ENCODE peak calls at places on chromosomes 12 and 14, in ten cellular contexts. One of them, this sample, is unnamed.

GRCh38 chr12:124542021-124542941 is 25.1 kb downstream of the NCOR2 start:
- DNase-seq in fibroblast of pulmonary artery: no peak
- DNase-seq in fibroblast of mammary gland: no peak
- DNase-seq in AG10803: no peak
- DNase-seq in fibroblast of lung: no peak
- DNase-seq in GM06990: no peak
- DNase-seq in colonic mucosa: no peak
- DNase-seq in foreskin fibroblast: no peak
- DNase-seq in left ventricle myocardium inferior: no peak
- DNase-seq in AG04450: no peak
- DNase-seq in this sample: no peak

GRCh38 chr12:19282133-19282532 is 152.6 kb downstream of the PLEKHA5 start:
- DNase-seq in fibroblast of pulmonary artery: no peak
- DNase-seq in fibroblast of mammary gland: no peak
- DNase-seq in AG10803: no peak
- DNase-seq in fibroblast of lung: no peak
- DNase-seq in GM06990: no peak
- DNase-seq in colonic mucosa: no peak
- DNase-seq in foreskin fibroblast: no peak
- DNase-seq in left ventricle myocardium inferior: no peak
- DNase-seq in AG04450: no peak
- DNase-seq in this sample: no peak

GRCh38 chr14:100333311-100333710 is 10.2 kb downstream of the SLC25A47 start:
- DNase-seq in fibroblast of pulmonary artery: no peak
- DNase-seq in fibroblast of mammary gland: no peak
- DNase-seq in AG10803: no peak
- DNase-seq in fibroblast of lung: no peak
- DNase-seq in GM06990: no peak
- DNase-seq in colonic mucosa: no peak
- DNase-seq in foreskin fibroblast: no peak
- DNase-seq in left ventricle myocardium inferior: no peak
- DNase-seq in AG04450: no peak
- DNase-seq in this sample: no peak

GRCh38 chr12:24153041-24153440 is 203.6 kb upstream of the SOX5 start:
- DNase-seq in fibroblast of pulmonary artery: no peak
- DNase-seq in fibroblast of mammary gland: peak
- DNase-seq in AG10803: no peak
- DNase-seq in fibroblast of lung: no peak
- DNase-seq in GM06990: no peak
- DNase-seq in colonic mucosa: no peak
- DNase-seq in foreskin fibroblast: no peak
- DNase-seq in left ventricle myocardium inferior: no peak
- DNase-seq in AG04450: no peak
- DNase-seq in this sample: no peak

GRCh38 chr14:64444984-64445845 is 20.1 kb upstream of the AKAP5 start:
- DNase-seq in fibroblast of pulmonary artery: peak
- DNase-seq in fibroblast of mammary gland: peak
- DNase-seq in AG10803: peak
- DNase-seq in fibroblast of lung: peak
- DNase-seq in GM06990: peak
- DNase-seq in colonic mucosa: no peak
- DNase-seq in foreskin fibroblast: peak
- DNase-seq in left ventricle myocardium inferior: no peak
- DNase-seq in AG04450: peak
- DNase-seq in this sample: no peak

GRCh38 chr12:52175411-52176350 is 16.1 kb downstream of the KRT80 start:
- DNase-seq in fibroblast of pulmonary artery: peak
- DNase-seq in fibroblast of mammary gland: no peak
- DNase-seq in AG10803: no peak
- DNase-seq in fibroblast of lung: peak
- DNase-seq in GM06990: no peak
- DNase-seq in colonic mucosa: no peak
- DNase-seq in foreskin fibroblast: peak
- DNase-seq in left ventricle myocardium inferior: no peak
- DNase-seq in AG04450: no peak
- DNase-seq in this sample: no peak

GRCh38 chr14:89773151-89773550 is 181.4 kb downstream of the EFCAB11 start:
- DNase-seq in fibroblast of pulmonary artery: no peak
- DNase-seq in fibroblast of mammary gland: no peak
- DNase-seq in AG10803: no peak
- DNase-seq in fibroblast of lung: no peak
- DNase-seq in GM06990: peak
- DNase-seq in colonic mucosa: no peak
- DNase-seq in foreskin fibroblast: no peak
- DNase-seq in left ventricle myocardium inferior: no peak
- DNase-seq in AG04450: no peak
- DNase-seq in this sample: peak

GRCh38 chr14:67411375-67411774 is 590 bp downstream of the PLEK2 start:
- DNase-seq in fibroblast of pulmonary artery: no peak
- DNase-seq in fibroblast of mammary gland: no peak
- DNase-seq in AG10803: no peak
- DNase-seq in fibroblast of lung: no peak
- DNase-seq in GM06990: no peak
- DNase-seq in colonic mucosa: no peak
- DNase-seq in foreskin fibroblast: no peak
- DNase-seq in left ventricle myocardium inferior: no peak
- DNase-seq in AG04450: no peak
- DNase-seq in this sample: no peak

GRCh38 chr14:21040370-21040925 is 1.7 kb upstream of the RNASE7 start:
- DNase-seq in fibroblast of pulmonary artery: no peak
- DNase-seq in fibroblast of mammary gland: no peak
- DNase-seq in AG10803: no peak
- DNase-seq in fibroblast of lung: no peak
- DNase-seq in GM06990: no peak
- DNase-seq in colonic mucosa: no peak
- DNase-seq in foreskin fibroblast: no peak
- DNase-seq in left ventricle myocardium inferior: no peak
- DNase-seq in AG04450: no peak
- DNase-seq in this sample: no peak

GRCh38 chr14:63670692-63671091 is 29.0 kb upstream of the WDR89 start:
- DNase-seq in fibroblast of pulmonary artery: no peak
- DNase-seq in fibroblast of mammary gland: no peak
- DNase-seq in AG10803: no peak
- DNase-seq in fibroblast of lung: no peak
- DNase-seq in GM06990: no peak
- DNase-seq in colonic mucosa: no peak
- DNase-seq in foreskin fibroblast: no peak
- DNase-seq in left ventricle myocardium inferior: no peak
- DNase-seq in AG04450: no peak
- DNase-seq in this sample: no peak

GRCh38 chr14:23346693-23347405 is 5.8 kb downstream of the SLC22A17 start:
- DNase-seq in fibroblast of pulmonary artery: no peak
- DNase-seq in fibroblast of mammary gland: no peak
- DNase-seq in AG10803: no peak
- DNase-seq in fibroblast of lung: no peak
- DNase-seq in GM06990: no peak
- DNase-seq in colonic mucosa: no peak
- DNase-seq in foreskin fibroblast: no peak
- DNase-seq in left ventricle myocardium inferior: no peak
- DNase-seq in AG04450: no peak
- DNase-seq in this sample: no peak

GRCh38 chr14:68482772-68483395 is 310.0 kb downstream of the ZFP36L1 start:
- DNase-seq in fibroblast of pulmonary artery: no peak
- DNase-seq in fibroblast of mammary gland: no peak
- DNase-seq in AG10803: no peak
- DNase-seq in fibroblast of lung: no peak
- DNase-seq in GM06990: no peak
- DNase-seq in colonic mucosa: no peak
- DNase-seq in foreskin fibroblast: peak
- DNase-seq in left ventricle myocardium inferior: no peak
- DNase-seq in AG04450: no peak
- DNase-seq in this sample: no peak

GRCh38 chr12:100651694-100652093 is 78.2 kb downstream of the GAS2L3 start:
- DNase-seq in fibroblast of pulmonary artery: no peak
- DNase-seq in fibroblast of mammary gland: no peak
- DNase-seq in AG10803: peak
- DNase-seq in fibroblast of lung: no peak
- DNase-seq in GM06990: no peak
- DNase-seq in colonic mucosa: no peak
- DNase-seq in foreskin fibroblast: no peak
- DNase-seq in left ventricle myocardium inferior: no peak
- DNase-seq in AG04450: no peak
- DNase-seq in this sample: no peak
- TF ChIP-seq CTCF in fibroblast of pulmonary artery: no peak
- TF ChIP-seq CTCF in fibroblast of mammary gland: no peak
- TF ChIP-seq CTCF in AG10803: no peak
- TF ChIP-seq CTCF in fibroblast of lung: no peak
- TF ChIP-seq CTCF in GM06990: no peak
- TF ChIP-seq CTCF in colonic mucosa: no peak
- TF ChIP-seq CTCF in foreskin fibroblast: no peak
- TF ChIP-seq CTCF in left ventricle myocardium inferior: no peak
- TF ChIP-seq CTCF in AG04450: no peak
- TF ChIP-seq CTCF in this sample: no peak

GRCh38 chr14:106055257-106055656 is 528.9 kb downstream of the TMEM121 start:
- DNase-seq in fibroblast of pulmonary artery: no peak
- DNase-seq in fibroblast of mammary gland: no peak
- DNase-seq in AG10803: no peak
- DNase-seq in fibroblast of lung: no peak
- DNase-seq in GM06990: no peak
- DNase-seq in colonic mucosa: no peak
- DNase-seq in foreskin fibroblast: no peak
- DNase-seq in left ventricle myocardium inferior: no peak
- DNase-seq in AG04450: no peak
- DNase-seq in this sample: peak
- H3K4me3 ChIP-seq in fibroblast of pulmonary artery: no peak
- H3K4me3 ChIP-seq in fibroblast of mammary gland: no peak
- H3K4me3 ChIP-seq in AG10803: no peak
- H3K4me3 ChIP-seq in fibroblast of lung: no peak
- H3K4me3 ChIP-seq in GM06990: no peak
- H3K4me3 ChIP-seq in colonic mucosa: no peak
- H3K4me3 ChIP-seq in foreskin fibroblast: no peak
- H3K4me3 ChIP-seq in left ventricle myocardium inferior: no peak
- H3K4me3 ChIP-seq in AG04450: no peak
- H3K4me3 ChIP-seq in this sample: no peak

DNA sequence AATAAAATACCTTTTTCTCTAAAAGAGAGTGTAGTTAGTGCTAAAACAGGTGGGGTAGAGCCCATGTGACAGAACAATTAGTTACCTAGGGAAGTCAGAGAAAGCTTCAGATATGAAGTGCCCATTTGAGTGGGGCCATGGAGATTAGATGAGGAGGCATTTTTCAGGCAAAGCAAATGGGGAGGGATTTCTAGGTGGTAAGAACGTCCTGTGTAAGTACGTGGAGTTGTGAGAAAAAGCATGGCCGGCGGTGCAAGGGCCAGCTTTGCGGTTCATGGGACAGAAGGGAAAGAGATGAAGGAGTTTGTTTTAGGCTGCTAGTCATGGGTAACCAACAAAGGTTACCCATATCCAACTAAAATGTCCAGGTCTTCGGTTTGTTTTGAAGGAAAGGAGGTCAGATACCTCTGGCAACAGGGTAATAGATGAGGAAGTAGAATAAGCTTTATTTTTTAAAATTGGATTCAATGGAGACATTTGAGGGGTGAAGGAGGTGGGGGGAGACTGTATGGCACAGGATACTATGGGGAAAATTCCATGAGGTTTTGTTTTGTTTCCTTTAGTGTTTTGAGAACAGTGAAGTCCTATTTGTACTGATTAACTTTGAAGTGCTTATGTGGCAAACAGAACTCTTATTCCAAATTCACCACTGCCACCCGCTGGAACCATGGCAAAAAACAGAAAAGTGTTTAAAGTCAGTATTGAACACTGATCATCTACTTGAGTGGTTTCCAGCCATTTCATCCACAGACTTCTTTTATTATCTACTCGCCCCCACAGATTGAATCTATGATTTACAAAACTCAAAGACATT is 10.0 kb upstream of the SNRPF start:
- DNase-seq in fibroblast of pulmonary artery: peak
- DNase-seq in fibroblast of mammary gland: peak
- DNase-seq in AG10803: peak
- DNase-seq in fibroblast of lung: peak
- DNase-seq in GM06990: no peak
- DNase-seq in colonic mucosa: no peak
- DNase-seq in foreskin fibroblast: peak
- DNase-seq in left ventricle myocardium inferior: no peak
- DNase-seq in AG04450: no peak
- DNase-seq in this sample: peak
- TF ChIP-seq CTCF in fibroblast of pulmonary artery: peak
- TF ChIP-seq CTCF in fibroblast of mammary gland: peak
- TF ChIP-seq CTCF in AG10803: peak
- TF ChIP-seq CTCF in fibroblast of lung: peak
- TF ChIP-seq CTCF in GM06990: peak
- TF ChIP-seq CTCF in colonic mucosa: no peak
- TF ChIP-seq CTCF in foreskin fibroblast: peak
- TF ChIP-seq CTCF in left ventricle myocardium inferior: peak
- TF ChIP-seq CTCF in AG04450: peak
- TF ChIP-seq CTCF in this sample: peak

GRCh38 chr12:49698619-49699545 is 8.3 kb downstream of the FMNL3 start:
- DNase-seq in fibroblast of pulmonary artery: peak
- DNase-seq in fibroblast of mammary gland: peak
- DNase-seq in AG10803: peak
- DNase-seq in fibroblast of lung: peak
- DNase-seq in GM06990: peak
- DNase-seq in colonic mucosa: no peak
- DNase-seq in foreskin fibroblast: peak
- DNase-seq in left ventricle myocardium inferior: peak
- DNase-seq in AG04450: no peak
- DNase-seq in this sample: peak

GRCh38 chr12:49702676-49703228 is 4.5 kb downstream of the FMNL3 start:
- DNase-seq in fibroblast of pulmonary artery: no peak
- DNase-seq in fibroblast of mammary gland: no peak
- DNase-seq in AG10803: no peak
- DNase-seq in fibroblast of lung: no peak
- DNase-seq in GM06990: no peak
- DNase-seq in colonic mucosa: no peak
- DNase-seq in foreskin fibroblast: no peak
- DNase-seq in left ventricle myocardium inferior: no peak
- DNase-seq in AG04450: no peak
- DNase-seq in this sample: no peak

GRCh38 chr12:49702009-49702408 is 5.2 kb downstream of the FMNL3 start:
- DNase-seq in fibroblast of pulmonary artery: no peak
- DNase-seq in fibroblast of mammary gland: no peak
- DNase-seq in AG10803: no peak
- DNase-seq in fibroblast of lung: no peak
- DNase-seq in GM06990: no peak
- DNase-seq in colonic mucosa: no peak
- DNase-seq in foreskin fibroblast: no peak
- DNase-seq in left ventricle myocardium inferior: no peak
- DNase-seq in AG04450: no peak
- DNase-seq in this sample: peak

GRCh38 chr12:49693931-49694439 is 13.2 kb downstream of the FMNL3 start:
- DNase-seq in fibroblast of pulmonary artery: no peak
- DNase-seq in fibroblast of mammary gland: peak
- DNase-seq in AG10803: peak
- DNase-seq in fibroblast of lung: peak
- DNase-seq in GM06990: no peak
- DNase-seq in colonic mucosa: no peak
- DNase-seq in foreskin fibroblast: peak
- DNase-seq in left ventricle myocardium inferior: no peak
- DNase-seq in AG04450: no peak
- DNase-seq in this sample: no peak

DNA sequence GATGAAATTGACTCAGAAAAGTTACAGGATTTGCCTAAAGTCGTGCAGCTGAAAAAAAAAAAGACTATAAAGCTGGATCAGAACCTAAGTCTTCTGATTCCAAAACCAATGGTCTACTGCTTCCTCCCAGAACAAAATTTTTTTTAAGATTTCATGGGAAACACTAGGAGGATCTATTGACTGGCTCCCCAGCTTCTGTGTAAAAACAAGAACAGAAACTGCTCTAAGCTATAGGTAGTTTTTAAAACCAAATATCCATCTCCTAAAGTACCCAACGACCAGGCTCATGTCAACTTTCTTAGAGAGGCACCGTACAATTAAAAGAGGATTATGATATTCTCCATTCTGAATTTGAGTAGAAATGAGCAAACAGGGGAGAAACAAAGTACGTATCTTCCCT is 9.4 kb downstream of the FMNL3 start:
- DNase-seq in fibroblast of pulmonary artery: no peak
- DNase-seq in fibroblast of mammary gland: no peak
- DNase-seq in AG10803: no peak
- DNase-seq in fibroblast of lung: no peak
- DNase-seq in GM06990: no peak
- DNase-seq in colonic mucosa: no peak
- DNase-seq in foreskin fibroblast: no peak
- DNase-seq in left ventricle myocardium inferior: no peak
- DNase-seq in AG04450: no peak
- DNase-seq in this sample: no peak
- H3K4me3 ChIP-seq in fibroblast of pulmonary artery: no peak
- H3K4me3 ChIP-seq in fibroblast of mammary gland: no peak
- H3K4me3 ChIP-seq in AG10803: no peak
- H3K4me3 ChIP-seq in fibroblast of lung: no peak
- H3K4me3 ChIP-seq in GM06990: peak
- H3K4me3 ChIP-seq in colonic mucosa: no peak
- H3K4me3 ChIP-seq in foreskin fibroblast: no peak
- H3K4me3 ChIP-seq in left ventricle myocardium inferior: no peak
- H3K4me3 ChIP-seq in AG04450: no peak
- H3K4me3 ChIP-seq in this sample: no peak